ENCODE peak calls at places on chromosome 4, in six cellular contexts. M is endodermal cell, B is aorta, D is mesenchymal stem cell, V is left ventricle myocardium inferior, W is neuronal stem cell. Y is an unnamed sample.

GRCh38 chr4:113979973-113980615 is 647 bp upstream of the ARSJ start:
- DNase-seq in B (no peak), V (no peak), W (no peak), M (peak), D (peak), Y (no peak)

GRCh38 chr4:124903995-124904722 is 191.6 kb upstream of the ANKRD50 start:
- DNase-seq in W (no peak), B (no peak), V (peak), D (peak), M (peak), Y (no peak)

GRCh38 chr4:83603130-83603529 is 67.2 kb downstream of the GPAT3 start:
- DNase-seq in D (no peak), V (no peak), M (no peak), B (no peak), W (no peak), Y (no peak)

GRCh38 chr4:31408136-31408535 is 688.0 kb downstream of the PCDH7 start:
- DNase-seq in M (no peak), V (no peak), W (no peak), B (no peak), D (no peak), Y (no peak)

GRCh38 chr4:128502818-128503527 is 215.4 kb upstream of the PGRMC2 start:
- DNase-seq in M (no peak), V (no peak), B (no peak), D (no peak), W (no peak), Y (no peak)

GRCh38 chr4:102534845-102535244 is 33.7 kb downstream of the NFKB1 start:
- DNase-seq in B (no peak), D (no peak), M (no peak), V (no peak), W (no peak), Y (no peak)

GRCh38 chr4:173866289-173866688 is 336.3 kb upstream of the HAND2 start:
- DNase-seq in W (no peak), M (no peak), V (no peak), D (no peak), B (no peak), Y (no peak)

GRCh38 chr4:173288296-173288695 is 45.9 kb downstream of the HMGB2 start:
- DNase-seq in B (no peak), W (peak), V (peak), D (peak), M (peak), Y (peak)

GRCh38 chr4:26356067-26356466 is 35.3 kb downstream of the RBPJ start:
- DNase-seq in B (no peak), D (peak), V (no peak), M (no peak), W (no peak), Y (no peak)

GRCh38 chr4:160247091-160247656 is 1144.3 kb downstream of the RAPGEF2 start:
- DNase-seq in W (no peak), D (no peak), B (no peak), V (no peak), M (no peak), Y (no peak)

DNA sequence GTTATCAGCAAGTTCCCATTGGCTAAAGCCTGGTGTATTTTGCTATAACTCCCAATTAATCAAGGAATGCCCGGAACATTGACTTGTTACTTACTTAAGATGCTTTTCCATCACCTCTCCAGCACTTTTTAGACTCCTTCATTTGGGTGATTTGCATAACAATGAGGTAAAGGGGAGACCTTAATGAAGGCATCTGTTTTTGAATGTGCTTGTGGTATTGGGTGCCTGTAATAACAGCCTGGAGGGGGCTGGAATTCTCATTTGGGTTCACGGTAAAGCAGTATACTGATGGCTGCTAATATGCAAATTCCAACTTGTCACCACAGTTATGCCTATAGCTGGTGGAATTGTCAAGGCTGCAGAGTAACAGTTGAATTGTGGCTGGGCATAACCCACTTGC is 231.9 kb upstream of the GATB start:
- DNase-seq in B (no peak), D (no peak), V (no peak), M (no peak), W (no peak), Y (no peak)
- H3K27ac ChIP-seq in B (peak), D (no peak), V (no peak), M (no peak), W (no peak), Y (no peak)

GRCh38 chr4:184383497-184384055 is 90.8 kb downstream of the IRF2 start:
- DNase-seq in D (peak), M (peak), B (no peak), W (no peak), V (no peak), Y (peak)
- H3K4me3 ChIP-seq in D (no peak), M (no peak), B (peak), W (no peak), V (peak), Y (no peak)

GRCh38 chr4:2906218-2906617 is 57.0 kb downstream of the NOP14 start:
- DNase-seq in D (no peak), M (no peak), V (no peak), W (no peak), B (no peak), Y (no peak)
- H3K27ac ChIP-seq in D (no peak), M (no peak), V (no peak), W (no peak), B (no peak), Y (no peak)

GRCh38 chr4:39062094-39062493 is at the start of gene KLHL5:
- DNase-seq in B (no peak), M (no peak), D (peak), V (no peak), W (peak), Y (no peak)

GRCh38 chr4:39066371-39066770 is 4.3 kb downstream of the KLHL5 start:
- DNase-seq in B (no peak), W (no peak), V (no peak), D (no peak), M (no peak), Y (no peak)

GRCh38 chr4:39067031-39067430 is 5.0 kb downstream of the KLHL5 start:
- DNase-seq in V (no peak), M (no peak), D (no peak), B (no peak), W (no peak), Y (no peak)

GRCh38 chr4:39061450-39061849 is 582 bp upstream of the KLHL5 start:
- DNase-seq in W (no peak), B (no peak), D (no peak), V (no peak), M (no peak), Y (no peak)

GRCh38 chr4:39062499-39062898 is 467 bp downstream of the KLHL5 start:
- DNase-seq in V (no peak), B (no peak), D (peak), M (no peak), W (no peak), Y (no peak)
- H3K4me3 ChIP-seq in V (no peak), B (no peak), D (no peak), M (no peak), W (peak), Y (no peak)

DNA sequence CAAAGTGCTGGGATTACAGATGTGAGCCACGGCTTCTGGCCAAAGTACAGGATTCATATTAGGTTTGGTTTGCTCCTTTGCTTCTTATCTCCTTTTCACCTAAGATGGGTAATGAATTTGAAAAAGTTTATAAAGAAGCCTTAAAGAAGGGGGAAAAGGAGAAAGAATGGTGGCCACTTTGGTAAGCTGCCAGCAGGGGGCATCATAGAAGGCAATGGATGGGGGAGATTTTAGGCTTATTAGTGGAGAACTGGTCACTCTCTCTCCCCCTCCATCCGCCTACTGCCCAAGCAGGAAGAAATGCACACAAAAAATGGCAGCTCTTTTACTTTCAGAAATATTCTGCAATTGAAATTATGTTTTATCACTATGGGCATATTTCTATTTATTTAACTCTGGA is 32.0 kb downstream of the SPARCL1 start:
- DNase-seq in M (peak), W (no peak), B (no peak), D (no peak), V (no peak), Y (no peak)
- H3K27ac ChIP-seq in M (no peak), W (no peak), B (no peak), D (no peak), V (peak), Y (no peak)

GRCh38 chr4:156388826-156389225 is 435.2 kb upstream of the CTSO start:
- DNase-seq in V (no peak), W (no peak), D (peak), M (no peak), B (no peak), Y (no peak)
- H3K4me3 ChIP-seq in V (no peak), W (no peak), D (no peak), M (no peak), B (no peak), Y (no peak)

GRCh38 chr4:28279249-28279648 is 1418.6 kb downstream of the STIM2 start:
- DNase-seq in M (no peak), V (no peak), W (no peak), B (no peak), D (no peak), Y (no peak)

GRCh38 chr4:28277931-28278330 is 1417.3 kb downstream of the STIM2 start:
- DNase-seq in D (no peak), W (no peak), V (no peak), M (no peak), B (no peak), Y (no peak)

DNA sequence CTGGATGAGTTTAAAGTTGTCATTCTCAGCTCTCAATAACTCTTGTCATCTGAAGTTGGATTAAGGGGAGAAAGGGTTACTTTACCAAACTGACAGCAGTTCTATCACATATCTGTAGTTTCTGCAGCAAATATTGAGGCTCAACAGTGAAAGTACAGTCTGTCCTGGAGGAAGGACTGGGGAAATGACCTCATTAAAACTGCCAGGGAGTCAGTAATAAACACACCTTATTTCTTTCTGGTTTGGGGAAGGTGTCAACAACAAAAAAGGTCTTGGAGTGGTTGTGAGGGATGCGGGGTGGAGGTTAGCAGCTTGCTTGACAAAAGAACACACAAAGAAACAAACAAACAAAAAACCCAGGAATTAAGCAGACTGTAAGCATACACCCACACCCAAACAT is 1418.0 kb downstream of the STIM2 start:
- DNase-seq in M (no peak), V (no peak), D (no peak), W (no peak), B (no peak), Y (no peak)
- H3K27ac ChIP-seq in M (no peak), V (no peak), D (no peak), W (no peak), B (no peak), Y (no peak)

GRCh38 chr4:43146198-43146597 is 253.7 kb downstream of the GRXCR1 start:
- DNase-seq in V (no peak), W (no peak), B (no peak), M (no peak), D (no peak), Y (no peak)

DNA sequence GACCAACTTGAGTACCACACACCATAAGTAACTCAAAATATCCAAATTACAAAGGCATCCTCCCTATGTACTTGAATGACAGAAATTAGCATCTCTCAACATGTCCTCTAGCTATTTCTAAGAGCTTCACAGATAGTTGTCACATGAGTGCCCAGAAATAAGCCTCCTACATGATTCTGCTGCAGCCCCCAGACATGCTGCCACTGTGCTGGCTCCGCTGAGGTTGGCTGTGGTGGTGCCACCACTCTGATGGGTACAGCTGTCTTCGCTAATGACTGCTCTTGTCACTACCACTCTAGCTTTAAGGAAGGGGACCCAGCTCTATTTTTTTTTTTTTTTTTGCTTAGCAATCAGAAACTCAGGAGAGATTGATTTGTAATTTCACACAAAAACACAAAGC is 256.0 kb downstream of the GRXCR1 start:
- DNase-seq in M (no peak), D (no peak), B (no peak), V (no peak), W (no peak), Y (no peak)
- H3K4me3 ChIP-seq in M (no peak), D (no peak), B (no peak), V (no peak), W (no peak), Y (no peak)

GRCh38 chr4:41359836-41360213 is 103.1 kb downstream of the UCHL1 start:
- DNase-seq in M (no peak), W (no peak), D (no peak), B (no peak), V (no peak), Y (no peak)
- H3K27ac ChIP-seq in M (no peak), W (no peak), D (no peak), B (peak), V (peak), Y (no peak)

GRCh38 chr4:7779194-7779768 is 160.4 kb downstream of the AFAP1 start:
- DNase-seq in W (no peak), M (no peak), D (no peak), V (no peak), B (peak), Y (no peak)

GRCh38 chr4:7780751-7781348 is 158.8 kb downstream of the AFAP1 start:
- DNase-seq in B (no peak), W (no peak), M (no peak), V (no peak), D (peak), Y (no peak)

GRCh38 chr4:7777871-7778523 is 161.7 kb downstream of the AFAP1 start:
- DNase-seq in D (no peak), M (no peak), B (peak), W (no peak), V (no peak), Y (no peak)

GRCh38 chr4:7777017-7777710 is 162.5 kb downstream of the AFAP1 start:
- DNase-seq in D (no peak), V (no peak), B (peak), M (no peak), W (no peak), Y (no peak)

DNA sequence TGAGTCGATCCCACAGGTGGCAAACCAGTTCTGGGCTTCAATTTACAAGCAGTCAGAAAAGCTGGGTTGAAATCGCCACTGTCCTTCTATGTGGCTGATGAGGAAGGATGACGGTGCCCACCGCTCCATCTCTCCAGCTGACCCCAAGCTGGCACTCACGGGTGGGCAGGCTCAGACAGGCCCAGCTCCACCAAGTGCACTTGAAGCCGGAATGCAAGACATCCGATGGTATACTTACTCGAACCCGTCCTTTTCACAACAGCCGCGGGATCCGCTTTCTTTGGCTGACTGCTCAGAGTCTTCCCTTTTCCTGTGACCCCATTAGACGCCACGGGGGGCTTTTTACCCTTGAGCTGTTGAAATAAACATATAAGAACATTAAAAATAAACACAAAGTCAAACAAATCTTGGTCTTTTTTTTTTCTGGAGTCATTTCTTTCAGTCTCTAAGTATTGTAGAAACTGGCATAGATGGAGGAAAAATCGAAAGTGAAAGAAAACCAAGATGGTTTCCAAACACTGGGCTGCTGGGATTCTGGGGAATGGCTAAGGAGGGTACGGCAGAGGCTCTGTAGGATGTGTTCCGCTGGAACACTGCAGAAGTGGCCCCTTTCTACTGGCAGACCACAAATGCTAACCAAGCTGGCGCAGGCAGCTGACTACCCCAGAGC is 161.0 kb downstream of the AFAP1 start:
- DNase-seq in W (no peak), B (peak), D (peak), M (no peak), V (no peak), Y (no peak)
- H3K4me3 ChIP-seq in W (no peak), B (no peak), D (no peak), M (no peak), V (peak), Y (no peak)

Y was measured in adrenal gland.